ENCODE peak calls at places on chromosome 16, in seven cellular contexts. One of them, this sample, is unnamed.

GRCh38 chr16:77531741-77532140 is 96.9 kb upstream of the ADAMTS18 start:
- DNase-seq in H7: no peak
- DNase-seq in pancreas: no peak
- DNase-seq in osteocyte: no peak
- DNase-seq in keratinocyte: no peak
- DNase-seq in HS-5: peak
- DNase-seq in NCI-H2107: no peak
- DNase-seq in this sample: no peak

GRCh38 chr16:728890-729744 is 2.2 kb downstream of the HAGHL start:
- DNase-seq in NCI-H2107: no peak
- DNase-seq in H7: peak
- DNase-seq in keratinocyte: no peak
- DNase-seq in HS-5: no peak
- DNase-seq in pancreas: peak
- DNase-seq in osteocyte: peak
- DNase-seq in this sample: no peak

GRCh38 chr16:27779719-27780161 is 229.8 kb downstream of the KATNIP start:
- DNase-seq in H7: peak
- DNase-seq in keratinocyte: no peak
- DNase-seq in NCI-H2107: peak
- DNase-seq in osteocyte: no peak
- DNase-seq in HS-5: no peak
- DNase-seq in pancreas: no peak
- DNase-seq in this sample: no peak

GRCh38 chr16:23491490-23492391 is 18.6 kb downstream of the GGA2 start:
- DNase-seq in HS-5: no peak
- DNase-seq in H7: peak
- DNase-seq in pancreas: no peak
- DNase-seq in NCI-H2107: no peak
- DNase-seq in keratinocyte: no peak
- DNase-seq in osteocyte: no peak
- DNase-seq in this sample: no peak

GRCh38 chr16:75618782-75619181 is 4.3 kb downstream of the ADAT1 start:
- DNase-seq in H7: no peak
- DNase-seq in osteocyte: no peak
- DNase-seq in keratinocyte: no peak
- DNase-seq in NCI-H2107: no peak
- DNase-seq in HS-5: no peak
- DNase-seq in pancreas: no peak
- DNase-seq in this sample: no peak

GRCh38 chr16:56824335-56824734 is 40.7 kb upstream of the SLC12A3 start:
- DNase-seq in NCI-H2107: peak
- DNase-seq in HS-5: no peak
- DNase-seq in keratinocyte: no peak
- DNase-seq in H7: no peak
- DNase-seq in pancreas: no peak
- DNase-seq in osteocyte: no peak
- DNase-seq in this sample: peak

GRCh38 chr16:57977418-57978069 is 6.6 kb upstream of the CNGB1 start:
- DNase-seq in H7: peak
- DNase-seq in keratinocyte: no peak
- DNase-seq in pancreas: no peak
- DNase-seq in osteocyte: no peak
- DNase-seq in NCI-H2107: no peak
- DNase-seq in HS-5: no peak
- DNase-seq in this sample: no peak

GRCh38 chr16:49620158-49620867 is 235.6 kb downstream of the ZNF423 start:
- DNase-seq in NCI-H2107: no peak
- DNase-seq in HS-5: no peak
- DNase-seq in H7: peak
- DNase-seq in keratinocyte: no peak
- DNase-seq in osteocyte: peak
- DNase-seq in pancreas: peak
- DNase-seq in this sample: peak

GRCh38 chr16:88888778-88889387 is 22.4 kb upstream of the PABPN1L start:
- DNase-seq in NCI-H2107: no peak
- DNase-seq in H7: peak
- DNase-seq in keratinocyte: no peak
- DNase-seq in HS-5: no peak
- DNase-seq in osteocyte: no peak
- DNase-seq in pancreas: no peak
- DNase-seq in this sample: peak

GRCh38 chr16:69089091-69089912 is 16.2 kb upstream of the HAS3 start:
- DNase-seq in H7: peak
- DNase-seq in pancreas: peak
- DNase-seq in keratinocyte: no peak
- DNase-seq in HS-5: no peak
- DNase-seq in osteocyte: no peak
- DNase-seq in NCI-H2107: peak
- DNase-seq in this sample: no peak

GRCh38 chr16:80988756-80989155 is 17.9 kb downstream of the CMC2 start:
- DNase-seq in keratinocyte: no peak
- DNase-seq in HS-5: no peak
- DNase-seq in osteocyte: no peak
- DNase-seq in NCI-H2107: no peak
- DNase-seq in H7: no peak
- DNase-seq in pancreas: no peak
- DNase-seq in this sample: no peak

GRCh38 chr16:56331915-56332314 is 93.4 kb downstream of the AMFR start:
- DNase-seq in H7: no peak
- DNase-seq in pancreas: no peak
- DNase-seq in NCI-H2107: no peak
- DNase-seq in keratinocyte: no peak
- DNase-seq in HS-5: no peak
- DNase-seq in osteocyte: no peak
- DNase-seq in this sample: no peak

GRCh38 chr16:4801051-4801961 is 1.1 kb downstream of the ROGDI start:
- DNase-seq in osteocyte: no peak
- DNase-seq in HS-5: no peak
- DNase-seq in H7: peak
- DNase-seq in NCI-H2107: no peak
- DNase-seq in pancreas: peak
- DNase-seq in keratinocyte: no peak
- DNase-seq in this sample: no peak

GRCh38 chr16:69767459-69768229 is 5.5 kb downstream of the WWP2 start:
- DNase-seq in osteocyte: no peak
- DNase-seq in HS-5: no peak
- DNase-seq in pancreas: no peak
- DNase-seq in H7: no peak
- DNase-seq in NCI-H2107: no peak
- DNase-seq in keratinocyte: no peak
- DNase-seq in this sample: no peak

GRCh38 chr16:89363621-89364393 is 126.6 kb downstream of the ANKRD11 start:
- DNase-seq in keratinocyte: peak
- DNase-seq in HS-5: no peak
- DNase-seq in NCI-H2107: no peak
- DNase-seq in osteocyte: no peak
- DNase-seq in H7: no peak
- DNase-seq in pancreas: peak
- DNase-seq in this sample: no peak

GRCh38 chr16:84925092-84925772 is 86.1 kb downstream of the ZDHHC7 start:
- DNase-seq in osteocyte: no peak
- DNase-seq in HS-5: no peak
- DNase-seq in keratinocyte: no peak
- DNase-seq in NCI-H2107: no peak
- DNase-seq in H7: peak
- DNase-seq in pancreas: peak
- DNase-seq in this sample: peak

GRCh38 chr16:70508752-70509151 is 14.6 kb downstream of the COG4 start:
- DNase-seq in osteocyte: no peak
- DNase-seq in NCI-H2107: no peak
- DNase-seq in H7: no peak
- DNase-seq in HS-5: no peak
- DNase-seq in pancreas: no peak
- DNase-seq in keratinocyte: no peak
- DNase-seq in this sample: no peak

GRCh38 chr16:75080205-75081029 is 36.2 kb downstream of the LDHD start:
- DNase-seq in keratinocyte: no peak
- DNase-seq in HS-5: peak
- DNase-seq in NCI-H2107: no peak
- DNase-seq in H7: no peak
- DNase-seq in osteocyte: no peak
- DNase-seq in pancreas: no peak
- DNase-seq in this sample: no peak

GRCh38 chr16:12158428-12158827 is 181.9 kb downstream of the SNX29 start:
- DNase-seq in NCI-H2107: no peak
- DNase-seq in pancreas: no peak
- DNase-seq in HS-5: peak
- DNase-seq in H7: no peak
- DNase-seq in osteocyte: no peak
- DNase-seq in keratinocyte: peak
- DNase-seq in this sample: no peak

GRCh38 chr16:14475370-14476139 is 154.5 kb downstream of the PARN start:
- DNase-seq in osteocyte: no peak
- DNase-seq in pancreas: peak
- DNase-seq in NCI-H2107: no peak
- DNase-seq in HS-5: no peak
- DNase-seq in keratinocyte: no peak
- DNase-seq in H7: no peak
- DNase-seq in this sample: no peak

GRCh38 chr16:716250-716607 is 1.3 kb downstream of the METRN start:
- DNase-seq in NCI-H2107: no peak
- DNase-seq in HS-5: no peak
- DNase-seq in keratinocyte: no peak
- DNase-seq in H7: peak
- DNase-seq in pancreas: peak
- DNase-seq in osteocyte: no peak
- DNase-seq in this sample: no peak

GRCh38 chr16:62477796-62478195 is 441.6 kb upstream of the CDH8 start:
- DNase-seq in HS-5: no peak
- DNase-seq in keratinocyte: no peak
- DNase-seq in H7: no peak
- DNase-seq in pancreas: no peak
- DNase-seq in osteocyte: no peak
- DNase-seq in NCI-H2107: no peak
- DNase-seq in this sample: no peak

GRCh38 chr16:65117701-65118448 is 4.0 kb downstream of the CDH11 start:
- DNase-seq in pancreas: peak
- DNase-seq in keratinocyte: peak
- DNase-seq in HS-5: peak
- DNase-seq in osteocyte: peak
- DNase-seq in NCI-H2107: peak
- DNase-seq in H7: peak
- DNase-seq in this sample: peak

GRCh38 chr16:81994485-81994884 is 16.8 kb downstream of the SDR42E1 start:
- DNase-seq in keratinocyte: no peak
- DNase-seq in H7: peak
- DNase-seq in HS-5: no peak
- DNase-seq in osteocyte: no peak
- DNase-seq in NCI-H2107: no peak
- DNase-seq in pancreas: no peak
- DNase-seq in this sample: no peak

GRCh38 chr16:67406111-67406593 is 10.1 kb downstream of the ZDHHC1 start:
- DNase-seq in HS-5: no peak
- DNase-seq in NCI-H2107: no peak
- DNase-seq in pancreas: no peak
- DNase-seq in keratinocyte: no peak
- DNase-seq in osteocyte: no peak
- DNase-seq in H7: peak
- DNase-seq in this sample: no peak

GRCh38 chr16:50442221-50442620 is 73.4 kb upstream of the BRD7 start:
- DNase-seq in keratinocyte: no peak
- DNase-seq in NCI-H2107: no peak
- DNase-seq in pancreas: no peak
- DNase-seq in H7: no peak
- DNase-seq in HS-5: no peak
- DNase-seq in osteocyte: no peak
- DNase-seq in this sample: no peak

GRCh38 chr16:24610421-24610765 is 71.0 kb downstream of the RBBP6 start:
- DNase-seq in HS-5: no peak
- DNase-seq in H7: peak
- DNase-seq in NCI-H2107: no peak
- DNase-seq in osteocyte: no peak
- DNase-seq in pancreas: no peak
- DNase-seq in keratinocyte: no peak
- DNase-seq in this sample: peak

GRCh38 chr16:62156971-62157370 is 120.7 kb upstream of the CDH8 start:
- DNase-seq in NCI-H2107: no peak
- DNase-seq in keratinocyte: no peak
- DNase-seq in pancreas: no peak
- DNase-seq in osteocyte: no peak
- DNase-seq in HS-5: no peak
- DNase-seq in H7: no peak
- DNase-seq in this sample: no peak

GRCh38 chr16:85134794-85135153 is 22.5 kb upstream of the CIBAR2 start:
- DNase-seq in pancreas: no peak
- DNase-seq in keratinocyte: no peak
- DNase-seq in NCI-H2107: no peak
- DNase-seq in osteocyte: no peak
- DNase-seq in H7: no peak
- DNase-seq in HS-5: no peak
- DNase-seq in this sample: peak

GRCh38 chr16:56450275-56450889 is 750 bp downstream of the NUDT21 start:
- DNase-seq in NCI-H2107: no peak
- DNase-seq in HS-5: peak
- DNase-seq in osteocyte: no peak
- DNase-seq in pancreas: no peak
- DNase-seq in H7: peak
- DNase-seq in keratinocyte: no peak
- DNase-seq in this sample: no peak

GRCh38 chr16:86679490-86679889 is 101.1 kb downstream of the FOXL1 start:
- DNase-seq in HS-5: no peak
- DNase-seq in osteocyte: no peak
- DNase-seq in keratinocyte: no peak
- DNase-seq in H7: no peak
- DNase-seq in pancreas: no peak
- DNase-seq in NCI-H2107: no peak
- DNase-seq in this sample: no peak

GRCh38 chr16:1007284-1007850 is 25.8 kb downstream of the SOX8 start:
- DNase-seq in H7: peak
- DNase-seq in pancreas: no peak
- DNase-seq in NCI-H2107: no peak
- DNase-seq in osteocyte: no peak
- DNase-seq in keratinocyte: no peak
- DNase-seq in HS-5: no peak
- DNase-seq in this sample: no peak

GRCh38 chr16:73365010-73365409 is 317.1 kb upstream of the ZFHX3 start:
- DNase-seq in H7: no peak
- DNase-seq in HS-5: no peak
- DNase-seq in pancreas: peak
- DNase-seq in NCI-H2107: peak
- DNase-seq in keratinocyte: no peak
- DNase-seq in osteocyte: no peak
- DNase-seq in this sample: no peak

GRCh38 chr16:85177448-85177846 is 65.2 kb upstream of the CIBAR2 start:
- DNase-seq in HS-5: no peak
- DNase-seq in H7: no peak
- DNase-seq in keratinocyte: no peak
- DNase-seq in NCI-H2107: no peak
- DNase-seq in osteocyte: no peak
- DNase-seq in pancreas: no peak
- DNase-seq in this sample: no peak

GRCh38 chr16:84379008-84379730 is 10.8 kb downstream of the ATP2C2 start:
- DNase-seq in keratinocyte: no peak
- DNase-seq in osteocyte: no peak
- DNase-seq in H7: no peak
- DNase-seq in HS-5: no peak
- DNase-seq in NCI-H2107: no peak
- DNase-seq in pancreas: no peak
- DNase-seq in this sample: no peak

GRCh38 chr16:27181020-27181419 is 22.3 kb upstream of the KDM8 start:
- DNase-seq in NCI-H2107: no peak
- DNase-seq in pancreas: no peak
- DNase-seq in osteocyte: no peak
- DNase-seq in keratinocyte: no peak
- DNase-seq in HS-5: no peak
- DNase-seq in H7: peak
- DNase-seq in this sample: no peak